ENCODE peak calls at places on chromosome 11, in six cellular contexts. F, L, T, Y, B and A are unnamed samples.
A peak's percentile ranks its signal among the peaks of the same experiment; 100 is the strongest.

GRCh38 chr11:3969613-3970012 is 114.1 kb downstream of the STIM1 start:
- DNase-seq in F (no peak), B (no peak), T (no peak), L (no peak), Y (no peak), A (no peak)

GRCh38 chr11:65655570-65656332 is 7.0 kb downstream of the RELA start:
- DNase-seq in F (no peak), T (no peak), L (peak; percentile 60), Y (no peak), B (no peak), A (no peak)

GRCh38 chr11:27210509-27210908 is 152.5 kb downstream of the CCDC34 start:
- DNase-seq in B (no peak), L (no peak), Y (no peak), T (no peak), F (no peak), A (no peak)

GRCh38 chr11:117231637-117232021 is 244 bp downstream of the PCSK7 start:
- DNase-seq in F (no peak), Y (no peak), T (no peak), B (no peak), L (no peak), A (no peak)

GRCh38 chr11:119100246-119100959 is 1.2 kb downstream of the DPAGT1 start:
- DNase-seq in B (no peak), F (peak; percentile 53), L (no peak), T (no peak), Y (no peak), A (no peak)

GRCh38 chr11:116263770-116264169 is 509.0 kb downstream of the BUD13 start:
- DNase-seq in Y (no peak), F (no peak), L (no peak), B (no peak), T (no peak), A (no peak)

GRCh38 chr11:94519478-94520084 is 7.3 kb downstream of the C11orf97 start:
- DNase-seq in B (no peak), L (no peak), T (peak; percentile 52), F (peak; percentile 38), Y (peak; percentile 15), A (no peak)

GRCh38 chr11:103889679-103890078 is 146.8 kb upstream of the DDI1 start:
- DNase-seq in F (no peak), L (no peak), Y (no peak), B (no peak), T (no peak), A (no peak)

GRCh38 chr11:69435161-69435990 is 46.1 kb upstream of the LINC01488 start:
- DNase-seq in T (no peak), Y (no peak), F (no peak), L (peak; percentile 50), B (no peak), A (no peak)

GRCh38 chr11:61820174-61820573 is 3.4 kb upstream of the FADS1 start:
- DNase-seq in L (no peak), Y (no peak), T (no peak), F (no peak), B (no peak), A (no peak)

DNA sequence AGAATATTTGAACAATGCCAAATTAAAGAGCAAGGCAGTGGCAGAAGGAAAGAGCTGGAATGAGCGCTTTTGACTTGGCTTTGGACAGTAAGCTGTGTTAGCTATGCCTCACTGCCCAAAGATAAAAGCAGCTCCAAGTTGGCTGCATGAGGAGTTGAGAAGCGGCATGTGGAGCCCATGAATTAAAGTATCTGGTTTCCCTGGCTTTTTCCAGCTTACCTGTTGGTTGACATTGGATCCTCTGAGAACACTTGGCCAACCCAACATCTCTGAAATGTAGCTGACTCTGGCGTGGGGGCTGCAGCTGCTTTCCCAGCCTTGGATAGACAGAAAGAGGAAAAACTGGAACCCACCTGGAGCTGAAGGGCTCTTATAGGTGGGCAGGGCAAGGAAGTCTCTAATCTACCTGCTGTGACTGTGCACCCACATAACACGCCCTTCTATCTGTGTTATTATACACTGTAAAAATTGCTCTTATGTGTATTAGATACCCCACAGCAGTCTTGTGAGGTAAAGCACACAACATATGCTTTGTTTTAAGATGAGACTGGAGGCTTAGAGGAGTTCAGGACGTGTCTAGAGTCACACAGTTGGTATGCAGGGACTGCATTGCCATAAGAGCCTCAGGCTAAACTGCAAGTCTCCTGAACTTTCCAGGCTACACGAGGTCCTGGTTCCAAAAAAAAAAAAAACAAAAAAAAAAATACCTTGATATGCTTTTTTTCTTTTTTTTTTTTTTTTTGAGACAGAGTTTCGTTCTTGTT is 5.8 kb downstream of the UBASH3B start:
- DNase-seq in B (no peak), F (no peak), Y (no peak), L (no peak), T (no peak), A (no peak)
- TF ChIP-seq EP300 in B (no peak), F (no peak), Y (no peak), L (no peak), T (no peak), A (no peak)

DNA sequence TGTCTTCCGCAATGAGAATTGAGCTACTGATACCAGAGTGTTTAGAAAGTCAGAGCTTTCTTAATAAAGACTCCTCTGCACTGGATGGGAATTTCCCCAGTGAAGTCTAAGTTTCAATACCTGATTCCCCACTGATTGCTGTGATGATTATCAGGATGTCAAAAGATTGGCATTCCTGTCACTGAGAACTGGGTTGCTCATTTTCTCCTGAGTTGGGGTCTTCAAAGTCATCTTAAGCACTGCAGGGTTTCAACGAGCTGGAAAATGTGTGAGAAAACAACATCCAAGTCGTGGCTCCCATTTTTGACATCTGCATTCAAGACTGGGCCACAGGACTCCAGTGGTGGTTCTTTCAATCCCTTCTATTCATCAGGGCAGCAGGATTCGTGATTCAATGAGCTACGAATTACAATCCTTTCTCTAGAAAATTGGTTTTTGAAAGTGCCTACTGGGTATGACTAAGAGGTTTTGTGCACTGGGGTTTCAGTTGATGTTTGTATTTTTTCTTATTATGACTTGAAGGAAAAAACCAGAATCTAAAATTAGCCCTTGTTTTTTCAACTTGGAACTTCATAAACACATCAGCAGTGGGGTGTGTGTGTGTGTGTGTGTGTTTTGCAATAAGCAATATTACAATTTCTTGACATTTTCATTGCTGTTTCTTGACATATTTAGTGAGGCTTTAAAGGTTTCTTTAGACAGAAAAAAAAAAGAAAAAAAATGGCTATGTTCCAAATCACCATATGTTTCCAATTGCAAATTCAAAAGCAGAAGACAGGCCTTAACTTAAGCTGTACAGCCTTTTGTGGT is 233.0 kb downstream of the FAM76B start:
- DNase-seq in L (no peak), Y (no peak), F (no peak), T (no peak), B (no peak), A (no peak)
- TF ChIP-seq EP300 in L (no peak), Y (no peak), F (no peak), T (peak; percentile 41), B (no peak), A (no peak)

GRCh38 chr11:85854212-85854556 is 999 bp upstream of the CCDC83 start:
- DNase-seq in B (no peak), Y (no peak), L (no peak), T (no peak), F (no peak), A (no peak)

GRCh38 chr11:85855341-85855656 is at the start of gene CCDC83:
- DNase-seq in T (no peak), L (no peak), B (no peak), Y (no peak), F (no peak), A (no peak)

GRCh38 chr11:85857098-85857497 is 1.9 kb downstream of the CCDC83 start:
- DNase-seq in B (no peak), T (no peak), F (no peak), L (no peak), Y (no peak), A (no peak)

GRCh38 chr11:85854557-85855340 is 434 bp upstream of the CCDC83 start:
- DNase-seq in F (peak; percentile 95), T (peak; percentile 79), Y (peak; percentile 91), B (peak; percentile 97), L (peak; percentile 95), A (peak; percentile 90)
- TF ChIP-seq EP300 in F (no peak), T (peak; percentile 68), Y (no peak), B (no peak), L (no peak), A (no peak)

DNA sequence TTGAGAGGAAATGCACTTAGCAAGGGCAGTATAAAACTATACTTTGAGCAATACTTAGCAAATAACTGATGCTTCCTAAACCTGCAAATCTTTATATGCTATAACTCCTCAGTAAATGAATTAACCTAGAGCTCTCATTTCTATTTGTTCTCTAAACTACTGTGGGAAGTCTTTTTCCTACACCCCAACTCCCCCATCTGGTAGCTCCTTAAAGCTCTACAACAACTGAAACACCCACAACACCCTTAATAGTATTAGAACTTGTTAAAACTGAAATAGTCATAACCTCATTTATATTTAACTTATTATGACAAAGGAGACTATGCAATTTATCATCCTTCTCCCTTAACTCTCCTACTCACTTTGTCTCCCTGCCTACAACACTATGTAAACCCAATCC is 43.4 kb downstream of the GUCY1A2 start:
- DNase-seq in T (no peak), B (no peak), F (no peak), L (no peak), Y (no peak), A (no peak)
- TF ChIP-seq EP300 in T (no peak), B (no peak), F (no peak), L (no peak), Y (no peak), A (no peak)

GRCh38 chr11:83722392-83722791 is 436.2 kb upstream of the CCDC90B start:
- DNase-seq in Y (no peak), B (no peak), F (no peak), L (no peak), T (no peak), A (no peak)

GRCh38 chr11:83720675-83721074 is 434.5 kb upstream of the CCDC90B start:
- DNase-seq in L (no peak), B (no peak), T (no peak), Y (no peak), F (no peak), A (no peak)

GRCh38 chr11:83724704-83725114 is 438.5 kb upstream of the CCDC90B start:
- DNase-seq in Y (no peak), L (no peak), F (peak; percentile 27), T (peak; percentile 23), B (peak; percentile 60), A (peak; percentile 28)

GRCh38 chr11:83717551-83717950 is 431.4 kb upstream of the CCDC90B start:
- DNase-seq in Y (no peak), F (no peak), T (no peak), L (no peak), B (no peak), A (no peak)

GRCh38 chr11:83721286-83721685 is 435.1 kb upstream of the CCDC90B start:
- DNase-seq in L (no peak), T (no peak), Y (no peak), F (no peak), B (no peak), A (no peak)
- TF ChIP-seq EP300 in L (no peak), T (no peak), Y (no peak), F (no peak), B (no peak), A (no peak)

GRCh38 chr11:19756675-19757475 is 44.2 kb downstream of the NAV2 start:
- DNase-seq in L (peak; percentile 77), Y (no peak), F (no peak), T (no peak), B (no peak), A (no peak)
- TF ChIP-seq EP300 in L (no peak), Y (no peak), F (no peak), T (no peak), B (no peak), A (no peak)